ENCODE peak calls at places on chromosome 22, in nine cellular contexts. V, O, Y, J, X, R, F, S and Z are unnamed samples.

GRCh38 chr22:27004434-27004833 is 347.0 kb downstream of the MIAT start:
- DNase-seq in R (no peak), X (no peak), O (no peak), J (no peak), V (no peak), S (no peak), Y (no peak), F (no peak), Z (no peak)

GRCh38 chr22:50260801-50261614 is 475 bp downstream of the MAPK12 start:
- DNase-seq in V (no peak), S (peak; percentile 86), X (no peak), J (no peak), O (no peak), F (no peak), R (no peak), Y (peak; percentile 14), Z (no peak)

GRCh38 chr22:46783721-46784120 is 21.3 kb downstream of the TBC1D22A start:
- DNase-seq in S (peak; percentile 47), J (no peak), Y (peak; percentile 18), R (no peak), F (no peak), X (no peak), V (no peak), O (no peak), Z (no peak)

GRCh38 chr22:29393019-29393608 is 4.7 kb upstream of the AP1B1 start:
- DNase-seq in S (no peak), J (no peak), X (no peak), R (no peak), Y (no peak), F (peak; percentile 39), V (no peak), O (no peak), Z (no peak)

GRCh38 chr22:20606784-20607128 is 99.3 kb downstream of the MED15 start:
- DNase-seq in J (no peak), O (no peak), Y (no peak), V (no peak), F (no peak), X (no peak), R (no peak), S (no peak), Z (no peak)

GRCh38 chr22:37161442-37161841 is 11.7 kb upstream of the IL2RB start:
- DNase-seq in F (no peak), Y (no peak), X (no peak), O (no peak), V (no peak), J (no peak), R (no peak), S (no peak), Z (no peak)

GRCh38 chr22:49749227-49749626 is 78.4 kb downstream of the BRD1 start:
- DNase-seq in S (no peak), J (no peak), O (no peak), V (no peak), F (peak; percentile 50), R (no peak), X (no peak), Y (no peak), Z (no peak)

GRCh38 chr22:31661851-31662667 is at the start of gene PISD:
- DNase-seq in X (peak; percentile 95), O (peak; percentile 93), S (peak; percentile 95), J (peak; percentile 97), V (peak; percentile 88), R (no peak), Y (peak; percentile 83), F (peak; percentile 98), Z (peak; percentile 44)